ENCODE peak calls at places on chromosomes 6 and 20, in nine cellular contexts. L is uterus, H is prostate gland, V is A549, P is Peyer's patch, Y is sigmoid colon, K is upper lobe of left lung, O is tibial nerve, Z is heart left ventricle. D is an unnamed sample.

GRCh38 chr6:118574051-118574865 is 26.2 kb downstream of the PLN start:
- DNase-seq in L (no peak), O (no peak), Z (no peak), H (no peak), V (peak), Y (no peak), P (no peak), K (no peak), D (no peak)

GRCh38 chr20:25058797-25059486 is 1.0 kb upstream of the ACSS1 start:
- DNase-seq in Y (peak), P (peak), K (peak), O (no peak), L (peak), Z (peak), V (no peak), H (peak), D (no peak)

GRCh38 chr20:23049933-23050838 is 714 bp upstream of the THBD start:
- DNase-seq in P (no peak), L (peak), V (peak), Z (peak), K (peak), Y (peak), O (peak), H (no peak), D (peak)

GRCh38 chr6:105500693-105501092 is 97.8 kb upstream of the PREP start:
- DNase-seq in L (no peak), Y (no peak), K (no peak), P (no peak), V (no peak), H (no peak), Z (no peak), O (no peak), D (no peak)

GRCh38 chr6:166156942-166157341 is 10.7 kb downstream of the TBXT start:
- DNase-seq in Z (no peak), Y (no peak), V (peak), O (no peak), H (no peak), P (no peak), L (no peak), K (no peak), D (no peak)

GRCh38 chr20:49603209-49603627 is 35.3 kb upstream of the PTGIS start:
- DNase-seq in K (no peak), Z (no peak), O (no peak), H (no peak), Y (no peak), L (peak), P (no peak), V (peak), D (no peak)

GRCh38 chr6:108482559-108482958 is 78.2 kb upstream of the FOXO3 start:
- DNase-seq in K (no peak), L (no peak), V (no peak), Y (no peak), H (no peak), P (no peak), O (no peak), Z (no peak), D (no peak)

GRCh38 chr6:167469655-167470054 is 144.8 kb downstream of the TTLL2 start:
- DNase-seq in H (no peak), Z (peak), O (no peak), V (no peak), Y (no peak), P (no peak), K (no peak), L (peak), D (no peak)

GRCh38 chr6:28988536-28989415 is 16.3 kb downstream of the ZNF311 start:
- DNase-seq in P (peak), Z (peak), L (no peak), K (peak), O (peak), H (no peak), V (peak), Y (peak), D (no peak)

GRCh38 chr20:10708342-10709185 is 34.8 kb upstream of the JAG1 start:
- DNase-seq in P (no peak), K (no peak), H (no peak), Z (no peak), V (peak), O (no peak), L (no peak), Y (no peak), D (no peak)

GRCh38 chr20:62914436-62914835 is 11.9 kb downstream of the DIDO1 start:
- DNase-seq in V (no peak), Y (no peak), Z (no peak), L (no peak), O (no peak), P (no peak), K (no peak), H (no peak), D (no peak)

GRCh38 chr6:81929828-81930227 is 177.3 kb upstream of the TENT5A start:
- DNase-seq in Y (no peak), Z (no peak), V (no peak), P (no peak), L (no peak), O (no peak), K (no peak), H (no peak), D (no peak)

GRCh38 chr6:154637392-154637791 is 95.8 kb upstream of the SCAF8 start:
- DNase-seq in H (no peak), P (no peak), O (no peak), V (no peak), K (no peak), Y (no peak), Z (no peak), L (no peak), D (no peak)

GRCh38 chr20:35697696-35698297 is 1.4 kb downstream of the NFS1 start:
- DNase-seq in K (no peak), H (no peak), O (no peak), P (no peak), L (no peak), V (no peak), Y (peak), Z (no peak), D (no peak)

GRCh38 chr6:624979-625378 is 31.9 kb downstream of the HUS1B start:
- DNase-seq in P (peak), H (no peak), Z (no peak), Y (peak), V (peak), O (no peak), K (no peak), L (no peak), D (no peak)

GRCh38 chr6:143410859-143411270 is 39.6 kb downstream of the ADAT2 start:
- DNase-seq in L (no peak), K (no peak), P (no peak), O (no peak), H (no peak), Y (no peak), Z (no peak), V (peak), D (no peak)

GRCh38 chr20:24432057-24432456 is 37.4 kb upstream of the SYNDIG1 start:
- DNase-seq in K (no peak), Y (no peak), V (peak), H (no peak), P (no peak), O (no peak), L (peak), Z (no peak), D (no peak)

GRCh38 chr6:20056350-20056992 is 155.8 kb downstream of the MBOAT1 start:
- DNase-seq in Y (no peak), H (no peak), Z (no peak), L (no peak), V (peak), O (peak), P (no peak), K (no peak), D (no peak)

GRCh38 chr20:44894959-44895358 is 9.5 kb downstream of the YWHAB start:
- DNase-seq in H (no peak), O (no peak), K (no peak), Y (no peak), L (no peak), V (no peak), Z (no peak), P (no peak), D (no peak)

GRCh38 chr20:44900231-44900854 is 9.5 kb upstream of the PABPC1L start:
- DNase-seq in Z (no peak), O (no peak), H (no peak), Y (no peak), L (no peak), K (no peak), P (no peak), V (no peak), D (no peak)

GRCh38 chr20:44897133-44897532 is 11.6 kb downstream of the YWHAB start:
- DNase-seq in Z (no peak), P (no peak), O (no peak), K (no peak), L (no peak), V (no peak), H (no peak), Y (no peak), D (no peak)

GRCh38 chr20:44891826-44892225 is 6.3 kb downstream of the YWHAB start:
- DNase-seq in O (no peak), H (no peak), Y (no peak), V (no peak), L (no peak), P (no peak), K (no peak), Z (no peak), D (no peak)

GRCh38 chr20:44896583-44896982 is 11.1 kb downstream of the YWHAB start:
- DNase-seq in L (no peak), Z (no peak), O (no peak), K (no peak), Y (no peak), H (no peak), P (no peak), V (no peak), D (no peak)
- H3K27ac ChIP-seq in L (no peak), Z (no peak), O (no peak), K (peak), Y (no peak), H (no peak), P (no peak), V (no peak), D (no peak)

DNA sequence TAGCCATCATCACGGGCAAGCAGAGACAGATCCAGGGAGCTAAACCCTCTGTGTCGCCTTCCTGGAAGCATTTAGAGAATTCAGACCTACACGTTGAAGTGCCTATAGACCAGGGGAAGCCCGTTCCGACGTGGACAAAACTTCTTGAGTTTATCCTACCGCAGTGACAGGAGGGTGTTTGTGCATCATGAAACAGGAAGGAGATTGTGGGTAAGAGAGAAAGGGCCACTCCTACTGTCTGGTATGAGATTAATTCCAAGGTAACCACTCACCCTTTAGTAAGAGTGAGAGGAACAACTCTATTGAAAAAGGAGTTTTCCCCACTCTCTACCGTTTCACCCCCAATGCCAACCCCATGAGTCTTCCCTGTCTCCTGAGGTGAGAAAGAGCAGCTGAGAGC is 133.7 kb downstream of the TFAP2C start:
- DNase-seq in H (no peak), Y (no peak), Z (no peak), O (no peak), L (no peak), V (no peak), P (no peak), K (no peak), D (no peak)
- TF ChIP-seq POLR2A in H (no peak), Y (no peak), Z (no peak), O (no peak), L (no peak), V (no peak), P (no peak), K (no peak), D (no peak)

GRCh38 chr6:37441651-37442050 is 8.6 kb downstream of the CMTR1 start:
- DNase-seq in O (no peak), H (no peak), Y (no peak), K (no peak), V (no peak), Z (no peak), P (no peak), L (no peak), D (no peak)

GRCh38 chr6:37438912-37439311 is 5.9 kb downstream of the CMTR1 start:
- DNase-seq in H (no peak), K (no peak), L (no peak), O (no peak), Z (no peak), V (no peak), P (no peak), Y (no peak), D (no peak)

GRCh38 chr6:37442416-37443218 is 9.6 kb downstream of the CMTR1 start:
- DNase-seq in Y (no peak), P (no peak), L (no peak), Z (no peak), K (no peak), H (no peak), O (no peak), V (no peak), D (no peak)
- H3K27ac ChIP-seq in Y (peak), P (peak), L (no peak), Z (peak), K (peak), H (peak), O (no peak), V (no peak), D (peak)

DNA sequence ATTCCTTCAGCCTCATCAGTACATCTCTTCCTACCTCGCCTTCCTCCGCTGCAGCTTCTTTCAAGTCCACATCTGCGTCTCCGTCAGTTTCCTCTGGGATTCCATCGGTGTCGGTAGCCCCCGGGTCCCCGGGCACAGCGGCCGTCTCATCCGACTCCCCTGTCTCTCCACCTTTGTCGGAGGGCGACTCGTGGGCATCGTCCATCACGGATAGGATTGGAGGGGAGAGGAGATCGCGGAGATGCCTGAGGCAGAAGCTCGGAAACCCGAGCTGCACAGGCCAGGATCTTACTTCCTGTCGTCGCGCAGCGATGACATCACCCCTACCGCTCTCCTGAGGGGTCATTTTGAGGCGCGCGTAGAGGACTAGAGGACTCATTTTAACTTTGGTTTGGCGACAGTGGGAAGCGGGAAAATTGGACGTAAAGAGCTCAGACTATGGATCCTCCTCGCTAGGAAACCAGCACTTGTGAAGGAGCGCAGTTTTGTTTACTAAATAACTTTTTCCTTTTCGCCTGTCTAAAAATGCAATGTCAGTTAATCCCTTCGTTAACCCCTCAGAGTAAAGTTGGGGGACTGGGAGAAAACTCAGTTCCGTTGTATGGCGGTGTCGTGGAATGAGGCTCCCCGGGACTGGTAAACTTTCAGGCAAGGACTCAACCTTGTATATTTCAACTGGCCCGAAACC is at the start of gene TAF11:
- DNase-seq in O (peak), H (peak), L (peak), V (peak), P (peak), Y (peak), Z (peak), K (peak), D (peak)
- TF ChIP-seq POLR2A in O (peak), H (peak), L (peak), V (peak), P (peak), Y (peak), Z (no peak), K (peak), D (peak)

D was measured in gastrocnemius medialis.